ENCODE peak calls at places on chromosomes 5 and 9, in ten cellular contexts. V is stimulated activated CD8-positive, alpha-beta memory T cell treated with anti-CD3 and anti-CD28 coated beads, Interleukin-4, amount 100 ng/mL, for 48 hours; K is AG10803; X is hepatic stellate cell; N is dermis microvascular lymphatic vessel endothelial cell; E is brain microvascular endothelial cell; D is RPMI7951; I is NCI-H1105 treated with DMSO at 0.1 percent for 48 hours; Q is foreskin melanocyte; Y is endodermal cell. M is an unnamed sample.

GRCh38 chr9:1939466-1939865 is 75.7 kb upstream of the SMARCA2 start:
- DNase-seq in V (no peak), K (no peak), X (no peak), N (no peak), E (no peak), D (no peak), I (no peak), Q (no peak), Y (no peak), M (no peak)

GRCh38 chr5:133225671-133226152 is 173.9 kb downstream of the HSPA4 start:
- DNase-seq in V (no peak), K (no peak), X (no peak), N (no peak), E (no peak), D (no peak), I (no peak), Q (no peak), Y (peak; percentile 22), M (no peak)

GRCh38 chr5:139193928-139194327 is 4.2 kb downstream of the SIL1 start:
- DNase-seq in V (no peak), K (no peak), X (no peak), N (no peak), E (no peak), D (peak; percentile 8), I (no peak), Q (no peak), Y (peak; percentile 56), M (no peak)

GRCh38 chr9:89718635-89719034 is 113.8 kb downstream of the GADD45G start:
- DNase-seq in V (no peak), K (no peak), X (no peak), N (no peak), E (no peak), D (no peak), I (no peak), Q (no peak), Y (no peak), M (no peak)

GRCh38 chr9:137666950-137667670 is 48.3 kb downstream of the EHMT1 start:
- DNase-seq in V (no peak), K (no peak), X (no peak), N (no peak), E (no peak), D (no peak), I (no peak), Q (no peak), Y (peak; percentile 90), M (peak; percentile 62)

GRCh38 chr9:126516561-126516935 is 97.2 kb upstream of the LMX1B start:
- DNase-seq in V (no peak), K (no peak), X (no peak), N (no peak), E (no peak), D (no peak), I (no peak), Q (no peak), Y (no peak), M (no peak)

GRCh38 chr9:9855503-9856078 is 757.2 kb downstream of the PTPRD start:
- DNase-seq in V (no peak), K (no peak), X (no peak), N (no peak), E (no peak), D (no peak), I (peak; percentile 6), Q (no peak), Y (peak; percentile 49), M (no peak)

GRCh38 chr5:178285399-178286225 is 53.0 kb upstream of the PHYKPL start:
- DNase-seq in V (no peak), K (no peak), X (no peak), N (no peak), E (no peak), D (no peak), I (no peak), Q (no peak), Y (no peak), M (no peak)

GRCh38 chr5:78509884-78510769 is 138.4 kb downstream of the LHFPL2 start:
- DNase-seq in V (peak; percentile 57), K (no peak), X (no peak), N (no peak), E (no peak), D (no peak), I (peak; percentile 29), Q (no peak), Y (peak; percentile 87), M (no peak)

GRCh38 chr9:137270929-137271695 is 6.4 kb upstream of the TOR4A start:
- DNase-seq in V (no peak), K (no peak), X (no peak), N (no peak), E (no peak), D (no peak), I (no peak), Q (peak; percentile 76), Y (no peak), M (no peak)

GRCh38 chr9:138048184-138048583 is 170.6 kb downstream of the CACNA1B start:
- DNase-seq in V (no peak), K (no peak), X (no peak), N (no peak), E (no peak), D (no peak), I (no peak), Q (no peak), Y (no peak), M (no peak)

GRCh38 chr5:88503065-88503394 is 234.4 kb upstream of the TMEM161B start:
- DNase-seq in V (no peak), K (no peak), X (no peak), N (no peak), E (no peak), D (peak; percentile 19), I (no peak), Q (no peak), Y (no peak), M (no peak)

GRCh38 chr5:42021119-42021518 is 96.0 kb downstream of the FBXO4 start:
- DNase-seq in V (no peak), K (peak; percentile 53), X (peak; percentile 8), N (no peak), E (no peak), D (peak; percentile 84), I (no peak), Q (peak; percentile 79), Y (no peak), M (no peak)

GRCh38 chr9:130023147-130023787 is 19.7 kb downstream of the FNBP1 start:
- DNase-seq in V (no peak), K (no peak), X (no peak), N (no peak), E (no peak), D (no peak), I (no peak), Q (no peak), Y (no peak), M (no peak)

GRCh38 chr5:139966856-139967255 is 76.2 kb downstream of the NRG2 start:
- DNase-seq in V (no peak), K (no peak), X (no peak), N (no peak), E (no peak), D (no peak), I (no peak), Q (no peak), Y (peak; percentile 20), M (no peak)

GRCh38 chr9:99253772-99254431 is 31.8 kb downstream of the SEC61B start:
- DNase-seq in V (peak; percentile 91), K (no peak), X (no peak), N (no peak), E (no peak), D (peak; percentile 99), I (no peak), Q (no peak), Y (peak; percentile 49), M (no peak)

GRCh38 chr5:65062684-65063083 is 294.0 kb downstream of the CWC27 start:
- DNase-seq in V (no peak), K (peak; percentile 98), X (peak; percentile 82), N (no peak), E (peak; percentile 88), D (peak; percentile 79), I (no peak), Q (no peak), Y (no peak), M (no peak)

GRCh38 chr9:842918-843468 is 1.5 kb downstream of the DMRT1 start:
- DNase-seq in V (no peak), K (no peak), X (no peak), N (no peak), E (no peak), D (no peak), I (no peak), Q (no peak), Y (peak; percentile 74), M (peak; percentile 35)